ENCODE peak calls at places on chromosomes 5 and 9, in nine cellular contexts. T is spleen, Y is upper lobe of left lung, P is transverse colon, L is tibial nerve, F is heart left ventricle, A is IMR-90, D is A549, X is sigmoid colon. Q is an unnamed sample.

GRCh38 chr9:86354882-86355399 is 731 bp upstream of the TUT7 start:
- DNase-seq in T (no peak), Y (no peak), P (no peak), L (no peak), F (no peak), A (no peak), D (no peak), X (no peak), Q (no peak)

GRCh38 chr9:29209748-29210276 is 1636.5 kb upstream of the C9orf72 start:
- DNase-seq in T (no peak), Y (no peak), P (no peak), L (no peak), F (no peak), A (no peak), D (no peak), X (no peak), Q (no peak)

GRCh38 chr9:77883846-77884771 is 147.5 kb downstream of the GNAQ start:
- DNase-seq in T (no peak), Y (no peak), P (no peak), L (no peak), F (no peak), A (peak), D (no peak), X (no peak), Q (no peak)

GRCh38 chr9:115694014-115694413 is 459.6 kb upstream of the PAPPA start:
- DNase-seq in T (no peak), Y (no peak), P (peak), L (no peak), F (no peak), A (peak), D (peak), X (no peak), Q (no peak)

GRCh38 chr5:27906911-27907590 is 868.7 kb upstream of the CDH9 start:
- DNase-seq in T (no peak), Y (no peak), P (no peak), L (no peak), F (no peak), A (no peak), D (peak), X (no peak), Q (no peak)

GRCh38 chr5:50292735-50293394 is 148.2 kb downstream of the EMB start:
- DNase-seq in T (peak), Y (no peak), P (no peak), L (no peak), F (no peak), A (no peak), D (no peak), X (no peak), Q (no peak)

GRCh38 chr9:99103505-99103904 is 1.4 kb upstream of the TGFBR1 start:
- DNase-seq in T (no peak), Y (no peak), P (no peak), L (no peak), F (no peak), A (peak), D (peak), X (no peak), Q (no peak)

GRCh38 chr9:114855488-114855887 is 49.6 kb upstream of the TNFSF15 start:
- DNase-seq in T (no peak), Y (no peak), P (no peak), L (no peak), F (no peak), A (peak), D (no peak), X (no peak), Q (no peak)

GRCh38 chr5:41925555-41925946 is 470 bp downstream of the FBXO4 start:
- DNase-seq in T (no peak), Y (peak), P (no peak), L (peak), F (no peak), A (peak), D (peak), X (peak), Q (peak)

GRCh38 chr5:173901705-173902104 is 13.6 kb downstream of the CPEB4 start:
- DNase-seq in T (no peak), Y (no peak), P (no peak), L (no peak), F (no peak), A (no peak), D (no peak), X (no peak), Q (no peak)

GRCh38 chr5:35202319-35203111 is 27.8 kb downstream of the PRLR start:
- DNase-seq in T (no peak), Y (peak), P (peak), L (peak), F (no peak), A (peak), D (peak), X (no peak), Q (peak)

GRCh38 chr5:5560016-5560415 is 137.5 kb downstream of the ICE1 start:
- DNase-seq in T (no peak), Y (no peak), P (no peak), L (no peak), F (no peak), A (no peak), D (no peak), X (no peak), Q (no peak)

GRCh38 chr5:178464431-178465048 is 125.7 kb downstream of the COL23A1 start:
- DNase-seq in T (no peak), Y (no peak), P (no peak), L (no peak), F (no peak), A (no peak), D (no peak), X (no peak), Q (no peak)

GRCh38 chr5:110727025-110727314 is 499 bp upstream of the TMEM232 start:
- DNase-seq in T (no peak), Y (no peak), P (no peak), L (no peak), F (no peak), A (peak), D (peak), X (no peak), Q (no peak)

GRCh38 chr5:77774981-77775772 is 962 bp downstream of the TBCA start:
- DNase-seq in T (no peak), Y (no peak), P (no peak), L (no peak), F (no peak), A (no peak), D (peak), X (no peak), Q (no peak)

GRCh38 chr9:129318121-129319075 is 140.3 kb upstream of the IER5L start:
- DNase-seq in T (peak), Y (peak), P (no peak), L (no peak), F (no peak), A (no peak), D (no peak), X (peak), Q (peak)

GRCh38 chr9:113548221-113549041 is 84.9 kb downstream of the RGS3 start:
- DNase-seq in T (peak), Y (peak), P (peak), L (no peak), F (peak), A (no peak), D (no peak), X (peak), Q (peak)

GRCh38 chr5:176151286-176151685 is 86.9 kb upstream of the SIMC1 start:
- DNase-seq in T (no peak), Y (no peak), P (no peak), L (no peak), F (no peak), A (peak), D (no peak), X (no peak), Q (no peak)

GRCh38 chr5:101364469-101364868 is 461.4 kb upstream of the ST8SIA4 start:
- DNase-seq in T (no peak), Y (no peak), P (no peak), L (peak), F (no peak), A (no peak), D (no peak), X (no peak), Q (no peak)

GRCh38 chr5:74919487-74919886 is 53.3 kb upstream of the FAM169A start:
- DNase-seq in T (no peak), Y (no peak), P (no peak), L (no peak), F (no peak), A (peak), D (peak), X (no peak), Q (no peak)

GRCh38 chr5:3944930-3945329 is 349.3 kb downstream of the IRX1 start:
- DNase-seq in T (no peak), Y (no peak), P (no peak), L (no peak), F (no peak), A (no peak), D (no peak), X (no peak), Q (no peak)

GRCh38 chr9:126228779-126229444 is 97.7 kb upstream of the MVB12B start:
- DNase-seq in T (peak), Y (peak), P (peak), L (peak), F (peak), A (peak), D (peak), X (peak), Q (peak)

GRCh38 chr5:68216737-68217231 is 1.2 kb downstream of the PIK3R1 start:
- DNase-seq in T (no peak), Y (no peak), P (no peak), L (no peak), F (no peak), A (peak), D (no peak), X (no peak), Q (no peak)

GRCh38 chr5:151740336-151740942 is 18.0 kb downstream of the ATOX1 start:
- DNase-seq in T (no peak), Y (no peak), P (peak), L (peak), F (peak), A (peak), D (peak), X (peak), Q (peak)

GRCh38 chr5:156380846-156381245 is 53.9 kb downstream of the SGCD start:
- DNase-seq in T (no peak), Y (no peak), P (no peak), L (no peak), F (no peak), A (peak), D (peak), X (peak), Q (no peak)

GRCh38 chr9:117616436-117616835 is 87.8 kb upstream of the TLR4 start:
- DNase-seq in T (no peak), Y (no peak), P (no peak), L (no peak), F (no peak), A (no peak), D (no peak), X (no peak), Q (no peak)

GRCh38 chr5:51860532-51861018 is 477.3 kb downstream of the ISL1 start:
- DNase-seq in T (no peak), Y (no peak), P (no peak), L (no peak), F (no peak), A (no peak), D (no peak), X (no peak), Q (no peak)

GRCh38 chr5:15545082-15545481 is 45.1 kb downstream of the FBXL7 start:
- DNase-seq in T (no peak), Y (no peak), P (no peak), L (no peak), F (no peak), A (no peak), D (no peak), X (no peak), Q (no peak)

GRCh38 chr5:78972654-78973428 is 12.3 kb downstream of the ARSB start:
- DNase-seq in T (no peak), Y (no peak), P (peak), L (peak), F (no peak), A (peak), D (no peak), X (no peak), Q (peak)

GRCh38 chr9:88651682-88652633 is 117.0 kb downstream of the NXNL2 start:
- DNase-seq in T (no peak), Y (peak), P (peak), L (peak), F (peak), A (peak), D (peak), X (peak), Q (peak)

DNA sequence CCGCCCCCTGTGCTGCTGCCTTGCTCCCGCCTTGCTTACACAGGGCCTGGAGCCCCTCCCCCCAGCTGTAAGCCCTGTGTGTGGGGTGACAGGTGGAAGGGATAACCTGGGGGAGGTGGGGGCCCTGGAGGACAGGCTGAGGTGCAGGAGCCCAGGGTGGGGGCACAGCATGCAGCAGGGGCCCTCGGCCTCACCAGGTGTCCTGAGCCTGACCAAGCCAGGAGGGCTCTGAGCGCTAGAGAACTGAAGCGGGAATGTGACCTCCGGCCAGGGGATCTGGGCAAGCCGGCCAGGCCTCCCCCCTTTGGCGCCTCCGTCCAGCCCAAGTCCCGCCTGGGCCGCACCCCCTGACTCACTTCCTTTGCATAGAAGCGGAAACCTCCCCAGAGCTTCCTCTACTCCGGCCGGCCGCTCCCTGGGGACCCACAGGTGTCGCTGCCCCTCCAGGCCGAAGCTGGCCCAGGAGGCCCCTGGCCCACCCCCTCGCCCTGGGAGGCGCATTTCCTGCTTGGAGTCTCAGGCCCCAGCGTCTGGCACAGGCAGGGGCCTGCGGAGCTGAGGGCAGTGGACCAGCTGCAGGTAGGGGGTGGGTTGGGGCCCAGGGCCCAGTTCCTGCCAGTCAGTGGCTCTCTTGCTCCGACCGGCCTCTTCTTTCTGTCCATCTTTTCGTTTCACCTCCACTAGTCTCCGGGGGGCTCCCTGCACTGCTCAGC is at the start of gene TOR4A:
- DNase-seq in T (peak), Y (peak), P (peak), L (peak), F (peak), A (peak), D (peak), X (peak), Q (peak)
- TF ChIP-seq POLR2A in T (peak), Y (no peak), P (peak), L (no peak), F (no peak), A (peak), D (peak), X (no peak), Q (peak)

GRCh38 chr5:172868436-172868923 is 34.4 kb downstream of the ERGIC1 start:
- DNase-seq in T (no peak), Y (no peak), P (no peak), L (no peak), F (peak), A (peak), D (peak), X (no peak), Q (no peak)
- H3K4me3 ChIP-seq in T (no peak), Y (no peak), P (no peak), L (no peak), F (no peak), A (no peak), D (peak), X (no peak), Q (no peak)

GRCh38 chr5:65924366-65925093 is 1.8 kb upstream of the ERBIN start:
- DNase-seq in T (no peak), Y (no peak), P (no peak), L (no peak), F (no peak), A (no peak), D (no peak), X (no peak), Q (no peak)
- TF ChIP-seq POLR2A in T (no peak), Y (no peak), P (no peak), L (no peak), F (no peak), A (no peak), D (no peak), X (no peak), Q (peak)

GRCh38 chr9:37338218-37338617 is 84.3 kb upstream of the GRHPR start:
- DNase-seq in T (no peak), Y (no peak), P (no peak), L (no peak), F (no peak), A (no peak), D (no peak), X (no peak), Q (no peak)
- H3K4me3 ChIP-seq in T (no peak), Y (no peak), P (no peak), L (no peak), F (no peak), A (no peak), D (no peak), X (no peak), Q (no peak)

GRCh38 chr9:136105398-136106135 is 10.5 kb upstream of the NACC2 start:
- DNase-seq in T (peak), Y (no peak), P (no peak), L (no peak), F (peak), A (peak), D (no peak), X (peak), Q (peak)

GRCh38 chr9:136104488-136104800 is 9.4 kb upstream of the NACC2 start:
- DNase-seq in T (no peak), Y (no peak), P (no peak), L (no peak), F (no peak), A (no peak), D (no peak), X (no peak), Q (no peak)

GRCh38 chr9:136107155-136107952 is 11.3 kb downstream of the TMEM250 start:
- DNase-seq in T (peak), Y (peak), P (peak), L (no peak), F (no peak), A (no peak), D (no peak), X (no peak), Q (peak)

GRCh38 chr9:136100700-136101614 is 5.9 kb upstream of the NACC2 start:
- DNase-seq in T (no peak), Y (no peak), P (no peak), L (no peak), F (no peak), A (no peak), D (peak), X (no peak), Q (no peak)

DNA sequence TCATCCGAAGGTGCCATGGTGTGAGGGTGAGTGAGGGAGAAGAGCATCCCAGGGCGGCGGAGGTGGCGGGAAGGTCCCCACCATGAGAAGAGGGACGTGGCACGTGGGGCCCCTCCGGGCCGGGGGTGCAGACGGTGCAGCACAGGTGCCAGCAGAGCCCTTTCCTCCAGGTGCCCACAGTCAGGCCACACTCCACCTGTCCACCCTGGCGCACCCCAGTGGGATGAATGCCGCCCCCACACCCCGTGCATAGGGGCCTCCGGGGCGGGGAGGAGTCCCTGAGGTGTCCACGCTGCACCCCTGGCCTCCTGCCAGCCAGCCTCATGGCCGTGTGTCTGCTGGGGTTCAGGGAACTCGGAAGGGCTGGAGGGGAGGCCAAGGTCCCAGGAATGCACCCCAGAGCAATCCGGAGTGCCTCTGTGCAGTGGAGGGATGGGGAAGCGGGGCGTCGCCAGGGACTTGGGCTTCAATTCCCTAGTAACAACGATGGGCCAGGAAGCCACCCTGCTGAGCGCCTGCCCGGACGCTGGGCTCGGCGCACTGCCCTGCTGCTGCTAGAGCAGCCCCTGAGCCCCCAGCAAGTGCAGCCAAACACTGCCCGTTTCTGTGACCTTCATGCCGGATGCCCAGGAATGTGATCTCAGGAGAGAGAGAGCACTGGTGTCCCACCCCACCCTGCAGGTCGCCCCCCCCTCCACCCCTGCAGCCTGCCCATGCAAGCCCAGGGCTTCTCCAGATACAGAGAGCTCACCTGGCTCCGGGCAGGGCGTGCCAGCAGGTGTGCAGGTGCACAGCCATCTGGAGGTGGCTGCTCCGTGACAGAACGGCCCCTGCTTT is 8.8 kb upstream of the NACC2 start:
- DNase-seq in T (no peak), Y (no peak), P (peak), L (no peak), F (no peak), A (no peak), D (no peak), X (no peak), Q (no peak)
- TF ChIP-seq POLR2A in T (no peak), Y (no peak), P (no peak), L (no peak), F (no peak), A (no peak), D (no peak), X (no peak), Q (no peak)

DNA sequence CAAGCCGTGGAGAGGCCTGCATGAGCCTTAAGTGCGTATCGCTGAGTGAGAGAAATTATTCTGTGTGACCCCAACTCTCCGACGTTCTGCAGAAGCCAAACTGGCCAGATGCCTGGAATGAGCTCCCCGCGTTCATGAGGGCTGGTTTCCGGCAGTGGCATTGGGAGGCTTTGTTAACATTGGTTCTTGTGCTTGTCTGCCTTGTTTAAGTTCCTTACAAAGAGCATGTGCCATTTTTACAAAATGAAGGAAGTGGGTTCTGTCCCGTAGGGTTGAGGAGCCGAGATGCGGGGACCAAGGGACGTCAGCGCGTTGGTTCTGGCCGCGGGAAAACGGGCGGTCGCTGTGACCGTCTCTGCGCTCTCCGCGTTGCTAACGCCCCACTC is 13.2 kb downstream of the RABL6 start:
- DNase-seq in T (no peak), Y (no peak), P (no peak), L (no peak), F (no peak), A (no peak), D (no peak), X (no peak), Q (no peak)
- H3K4me3 ChIP-seq in T (peak), Y (peak), P (peak), L (peak), F (peak), A (no peak), D (no peak), X (peak), Q (no peak)

Q was measured in body of pancreas.